ENCODE peak calls at places on chromosomes 16 and 17, in eight cellular contexts. V, Y, K, X, B, T, P and R are unnamed samples.

GRCh38 chr17:16085066-16085699 is 85.6 kb downstream of the TTC19 start:
- DNase-seq in V (no peak), Y (peak; percentile 73), K (no peak), X (no peak), B (no peak), T (no peak), P (no peak), R (no peak)

GRCh38 chr17:65254166-65254565 is 117.0 kb downstream of the RGS9 start:
- DNase-seq in V (no peak), Y (peak; percentile 43), K (no peak), X (no peak), B (no peak), T (no peak), P (no peak), R (no peak)

GRCh38 chr17:45225051-45225700 is 3.5 kb downstream of the FMNL1 start:
- DNase-seq in V (no peak), Y (no peak), K (peak; percentile 27), X (no peak), B (no peak), T (no peak), P (no peak), R (no peak)

GRCh38 chr16:10242076-10242475 is 59.8 kb upstream of the GRIN2A start:
- DNase-seq in V (no peak), Y (no peak), K (no peak), X (no peak), B (no peak), T (no peak), P (no peak), R (no peak)

GRCh38 chr17:59846391-59847165 is 46.2 kb downstream of the TUBD1 start:
- DNase-seq in V (no peak), Y (peak; percentile 87), K (peak; percentile 53), X (no peak), B (no peak), T (no peak), P (peak; percentile 64), R (peak; percentile 41)

GRCh38 chr16:74774223-74775139 is at the start of gene FA2H:
- DNase-seq in V (no peak), Y (peak; percentile 51), K (peak; percentile 87), X (peak; percentile 97), B (no peak), T (peak; percentile 59), P (peak; percentile 87), R (peak; percentile 95)

GRCh38 chr17:7347630-7348477 is 4.1 kb upstream of the KCTD11 start:
- DNase-seq in V (no peak), Y (no peak), K (no peak), X (no peak), B (no peak), T (no peak), P (no peak), R (no peak)

GRCh38 chr16:22206847-22207714 is 1.0 kb downstream of the EEF2K start:
- DNase-seq in V (no peak), Y (peak; percentile 84), K (peak; percentile 65), X (peak; percentile 87), B (peak; percentile 56), T (peak; percentile 23), P (peak; percentile 82), R (peak; percentile 76)

GRCh38 chr16:17261197-17261858 is 209.4 kb downstream of the XYLT1 start:
- DNase-seq in V (no peak), Y (no peak), K (peak; percentile 49), X (no peak), B (no peak), T (no peak), P (no peak), R (no peak)

GRCh38 chr16:85005278-85006069 is 5.9 kb downstream of the ZDHHC7 start:
- DNase-seq in V (no peak), Y (no peak), K (no peak), X (no peak), B (no peak), T (no peak), P (no peak), R (no peak)

GRCh38 chr16:86118467-86119307 is 219.7 kb downstream of the IRF8 start:
- DNase-seq in V (no peak), Y (no peak), K (no peak), X (no peak), B (no peak), T (no peak), P (no peak), R (no peak)

GRCh38 chr17:40526668-40527067 is 25.2 kb upstream of the TNS4 start:
- DNase-seq in V (no peak), Y (peak; percentile 30), K (no peak), X (no peak), B (no peak), T (no peak), P (peak; percentile 19), R (peak; percentile 6)

GRCh38 chr16:57530531-57531252 is 5.7 kb downstream of the CCDC102A start:
- DNase-seq in V (no peak), Y (no peak), K (no peak), X (peak; percentile 46), B (no peak), T (no peak), P (no peak), R (no peak)

GRCh38 chr17:27888945-27889344 is 4.2 kb downstream of the LYRM9 start:
- DNase-seq in V (peak; percentile 58), Y (peak; percentile 23), K (no peak), X (no peak), B (no peak), T (no peak), P (peak; percentile 47), R (peak; percentile 93)

GRCh38 chr16:74771656-74772315 is 2.8 kb downstream of the FA2H start:
- DNase-seq in V (no peak), Y (no peak), K (peak; percentile 80), X (no peak), B (no peak), T (no peak), P (no peak), R (no peak)

GRCh38 chr16:6558661-6559060 is 774.0 kb upstream of the RBFOX1 start:
- DNase-seq in V (no peak), Y (no peak), K (no peak), X (no peak), B (no peak), T (no peak), P (no peak), R (no peak)

GRCh38 chr16:6562985-6563384 is 769.7 kb upstream of the RBFOX1 start:
- DNase-seq in V (no peak), Y (no peak), K (no peak), X (no peak), B (no peak), T (no peak), P (no peak), R (no peak)

GRCh38 chr16:6558133-6558532 is 774.5 kb upstream of the RBFOX1 start:
- DNase-seq in V (no peak), Y (no peak), K (no peak), X (no peak), B (no peak), T (no peak), P (no peak), R (no peak)
- H3K27ac ChIP-seq in V (no peak overlapping the region), Y (no peak overlapping the region), K (no peak overlapping the region), X (no peak overlapping the region), B (no peak overlapping the region), T (no peak overlapping the region), P (no peak overlapping the region), R (no peak overlapping the region)

DNA sequence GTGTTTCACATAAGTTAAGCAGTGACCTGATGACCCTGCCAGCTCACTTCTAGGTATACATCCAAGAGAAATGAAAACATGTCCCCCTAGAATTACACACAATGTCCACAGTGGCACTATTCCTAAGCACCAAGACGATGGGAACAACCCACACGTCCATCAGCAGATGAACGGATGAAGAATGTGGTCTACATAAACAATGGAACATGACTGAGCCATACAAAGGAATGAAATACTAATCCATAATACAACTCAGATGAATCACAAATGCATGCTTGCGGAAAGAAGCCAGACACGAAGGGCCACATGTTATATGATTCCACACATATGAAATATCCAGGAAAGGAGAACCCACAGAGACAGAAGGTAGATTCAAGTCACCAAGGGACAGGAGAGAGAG is 17.4 kb downstream of the USP22 start:
- DNase-seq in V (no peak), Y (no peak), K (no peak), X (no peak), B (no peak), T (no peak), P (no peak), R (no peak)
- H3K4me3 ChIP-seq in V (no peak overlapping the region), Y (no peak overlapping the region), K (no peak overlapping the region), X (no peak overlapping the region), B (no peak overlapping the region), T (no peak overlapping the region), P (no peak overlapping the region), R (no peak overlapping the region)

GRCh38 chr16:27339180-27339579 is 25.4 kb downstream of the IL4R start:
- DNase-seq in V (no peak), Y (no peak), K (no peak), X (no peak), B (no peak), T (no peak), P (no peak), R (no peak)

GRCh38 chr16:27340654-27341053 is 26.9 kb downstream of the IL4R start:
- DNase-seq in V (no peak), Y (no peak), K (no peak), X (no peak), B (no peak), T (no peak), P (no peak), R (no peak)

GRCh38 chr16:27341549-27341948 is 27.8 kb downstream of the IL4R start:
- DNase-seq in V (no peak), Y (no peak), K (no peak), X (no peak), B (no peak), T (no peak), P (no peak), R (no peak)

GRCh38 chr16:27344707-27345106 is 30.9 kb downstream of the IL4R start:
- DNase-seq in V (no peak), Y (no peak), K (no peak), X (no peak), B (no peak), T (no peak), P (no peak), R (no peak)

GRCh38 chr16:27341971-27342370 is 28.2 kb downstream of the IL4R start:
- DNase-seq in V (no peak), Y (no peak), K (no peak), X (no peak), B (no peak), T (no peak), P (no peak), R (no peak)
- H3K36me3 ChIP-seq in V (peaks cover 14% of the 10 kb centered on the region), Y (peaks cover 11% of the 10 kb centered on the region), K (peaks cover 78% of the 10 kb centered on the region), X (peaks cover 5% of the 10 kb centered on the region), B (peaks cover 38% of the 10 kb centered on the region), T (peaks cover 32% of the 10 kb centered on the region), P (peaks cover 100% of the 10 kb centered on the region), R (peaks cover 16% of the 10 kb centered on the region)

GRCh38 chr16:73672135-73672534 is 624.2 kb upstream of the ZFHX3 start:
- DNase-seq in V (no peak), Y (no peak), K (no peak), X (no peak), B (no peak), T (no peak), P (no peak), R (no peak)

GRCh38 chr16:73669535-73670274 is 621.8 kb upstream of the ZFHX3 start:
- DNase-seq in V (no peak), Y (no peak), K (no peak), X (no peak), B (no peak), T (no peak), P (no peak), R (no peak)

DNA sequence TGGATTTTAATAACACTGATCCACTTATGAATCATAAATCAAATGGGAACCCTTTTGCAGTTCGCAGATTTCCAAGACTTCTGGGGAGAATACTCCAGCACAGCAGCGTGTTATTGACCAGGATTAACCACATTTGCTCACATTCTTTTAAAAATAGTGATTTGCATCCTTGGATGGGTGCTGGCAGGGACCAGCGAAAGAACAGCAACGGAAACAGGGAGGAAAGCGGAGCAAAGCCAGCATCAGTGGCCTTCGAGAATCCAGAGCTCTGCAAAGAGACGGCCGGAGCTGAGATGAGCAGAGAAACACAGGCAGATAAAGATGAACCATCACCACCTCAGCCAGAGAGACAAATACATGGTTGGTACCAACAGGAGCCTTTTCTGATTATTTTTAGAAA is 623.2 kb upstream of the ZFHX3 start:
- DNase-seq in V (no peak), Y (no peak), K (no peak), X (no peak), B (no peak), T (no peak), P (no peak), R (no peak)
- H3K27ac ChIP-seq in V (no peak overlapping the region), Y (no peak overlapping the region), K (no peak overlapping the region), X (no peak overlapping the region), B (no peak overlapping the region), T (no peak overlapping the region), P (no peak overlapping the region), R (no peak overlapping the region)